ENCODE peak calls at places on chromosomes 7 and 10, in six cellular contexts. A is GM12878, S is H1, K is K562, F is SK-N-SH, D is HepG2. Y is an unnamed sample.

GRCh38 chr7:75599244-75599771 is 107.2 kb downstream of the SPDYE5 start:
- DNase-seq in A (no peak), S (no peak), K (no peak), F (peak), D (no peak), Y (no peak)

GRCh38 chr7:149839933-149840332 is 1.8 kb downstream of the ZNF862 start:
- DNase-seq in A (no peak), S (no peak), K (no peak), F (no peak), D (no peak), Y (no peak)

GRCh38 chr10:16304311-16304710 is 132.5 kb upstream of the PTER start:
- DNase-seq in A (no peak), S (no peak), K (no peak), F (no peak), D (no peak), Y (no peak)

GRCh38 chr7:144074374-144074773 is 4.8 kb downstream of the OR2A25 start:
- DNase-seq in A (no peak), S (no peak), K (no peak), F (no peak), D (no peak), Y (no peak)

GRCh38 chr10:131578472-131578970 is 267.0 kb upstream of the TCERG1L start:
- DNase-seq in A (no peak), S (no peak), K (no peak), F (no peak), D (no peak), Y (no peak)

GRCh38 chr10:34861293-34862004 is 46.4 kb upstream of the PARD3 start:
- DNase-seq in A (no peak), S (no peak), K (no peak), F (no peak), D (peak), Y (no peak)

GRCh38 chr10:3782456-3783312 is 2.3 kb downstream of the KLF6 start:
- DNase-seq in A (no peak), S (no peak), K (peak), F (peak), D (peak), Y (no peak)

GRCh38 chr7:98826400-98826799 is 43.4 kb downstream of the TMEM130 start:
- DNase-seq in A (no peak), S (no peak), K (no peak), F (no peak), D (no peak), Y (no peak)

GRCh38 chr10:132023092-132023811 is 41.5 kb upstream of the BNIP3 start:
- DNase-seq in A (no peak), S (peak), K (peak), F (peak), D (peak), Y (peak)

GRCh38 chr7:77626515-77627306 is 69.5 kb upstream of the RSBN1L start:
- DNase-seq in A (no peak), S (no peak), K (no peak), F (no peak), D (no peak), Y (no peak)

GRCh38 chr10:66822801-66823200 is 103.0 kb upstream of the LRRTM3 start:
- DNase-seq in A (no peak), S (no peak), K (no peak), F (no peak), D (no peak), Y (no peak)

GRCh38 chr10:76296885-76297775 is 865.7 kb downstream of the LRMDA start:
- DNase-seq in A (no peak), S (no peak), K (no peak), F (no peak), D (no peak), Y (no peak)

DNA sequence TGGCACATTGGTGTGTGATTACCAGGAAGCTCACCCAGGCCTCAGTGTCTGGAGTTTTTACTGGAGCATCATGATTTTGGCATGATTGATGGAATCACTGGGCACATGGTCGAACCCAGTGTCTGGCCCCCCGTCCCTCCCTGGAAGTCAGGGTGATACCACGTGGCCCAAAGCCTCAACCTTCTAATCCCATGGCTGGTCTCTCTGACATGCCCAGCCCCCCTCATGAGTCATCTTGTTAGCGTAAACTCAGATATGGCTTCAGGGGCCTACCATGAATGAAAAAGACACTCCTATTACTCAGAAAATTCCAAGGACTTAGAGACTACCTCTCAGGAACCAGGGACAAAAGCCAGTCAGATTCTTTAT is 109.3 kb downstream of the GRK5 start:
- DNase-seq in A (no peak), S (no peak), K (peak), F (no peak), D (peak), Y (peak)
- TF ChIP-seq JUND in A (no peak), S (peak), K (peak), F (peak), D (peak), Y (no peak)

DNA sequence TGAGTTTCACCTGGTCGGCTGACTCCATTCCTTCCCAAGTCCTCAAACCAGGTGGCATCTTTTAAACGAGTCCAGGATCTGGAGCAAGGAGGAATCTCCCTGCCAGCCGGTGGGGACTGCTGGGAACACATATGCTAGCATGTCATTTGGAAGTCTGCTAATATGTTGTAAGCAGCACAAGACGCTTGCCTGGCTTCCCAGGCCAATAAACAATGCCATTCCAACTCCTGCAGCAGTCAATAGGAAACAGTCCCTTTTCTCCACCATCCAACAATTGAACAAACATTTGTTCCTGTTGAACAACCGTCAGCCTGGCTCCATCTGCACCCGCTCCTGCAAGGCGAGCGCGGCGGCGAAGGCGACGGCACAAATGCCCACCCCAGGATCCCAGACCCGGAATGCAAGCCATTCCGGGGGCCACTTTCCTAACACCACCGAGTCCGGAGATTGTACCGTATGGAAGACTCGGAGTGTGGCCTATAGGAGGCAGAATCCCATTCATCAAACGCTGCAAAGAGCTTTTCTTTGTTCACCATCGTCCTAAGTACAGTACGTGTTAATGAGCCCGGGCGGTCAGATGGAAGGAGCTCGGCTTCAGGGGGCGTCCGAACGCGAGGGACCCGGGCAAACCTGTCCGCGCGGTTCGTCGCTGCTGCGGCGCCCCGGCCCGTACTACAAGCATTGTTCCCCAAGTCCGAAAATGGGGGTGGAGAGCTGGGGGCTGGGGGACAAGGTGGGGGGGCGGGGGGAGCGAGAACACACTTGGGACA is 1.6 kb downstream of the FAM53B start:
- DNase-seq in A (no peak), S (no peak), K (peak), F (peak), D (peak), Y (no peak)
- TF ChIP-seq CTCF in A (peak), S (peak), K (peak), F (peak), D (peak), Y (peak)

DNA sequence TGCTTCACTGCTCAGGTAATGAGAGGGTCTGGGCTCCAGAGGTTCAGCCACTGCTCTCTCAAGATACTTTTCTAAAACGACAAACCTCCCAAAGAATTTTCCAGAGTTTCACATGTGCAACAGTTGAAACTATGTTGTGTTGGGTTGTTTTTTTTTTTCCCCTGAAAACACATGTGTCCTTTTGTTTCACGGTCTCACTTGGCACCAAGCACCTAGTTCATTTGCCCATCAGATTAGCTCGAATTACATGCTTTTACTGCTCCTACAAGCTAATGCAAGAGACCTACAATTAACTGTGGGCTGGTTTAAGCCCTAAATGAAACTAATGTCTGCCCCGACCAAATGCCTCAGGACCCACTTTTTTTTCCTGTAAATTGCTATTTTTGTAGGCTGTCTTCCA is 313.3 kb downstream of the FGFR2 start:
- DNase-seq in A (no peak), S (no peak), K (no peak), F (peak), D (no peak), Y (no peak)
- TF ChIP-seq JUND in A (no peak), S (no peak), K (no peak), F (no peak), D (no peak), Y (no peak)

DNA sequence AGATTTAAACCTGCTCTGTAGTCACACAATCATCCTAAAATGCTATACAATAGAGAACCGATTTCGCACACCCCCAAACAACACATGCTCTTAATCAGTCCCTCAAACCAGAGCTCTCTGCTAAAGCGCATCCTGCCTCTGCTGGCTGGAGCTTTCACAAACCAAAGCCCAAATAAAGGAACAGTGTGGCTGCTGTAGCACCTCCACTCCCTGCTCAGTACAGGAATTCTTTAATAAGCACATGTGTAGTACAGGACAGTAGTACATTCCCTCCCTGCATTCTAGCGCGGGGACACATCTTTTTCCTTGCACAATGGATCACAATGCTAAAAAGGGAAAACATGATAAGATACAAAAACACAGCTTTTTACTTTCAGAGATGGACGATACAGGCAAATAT is 684.6 kb downstream of the MAGI2 start:
- DNase-seq in A (no peak), S (no peak), K (no peak), F (peak), D (no peak), Y (no peak)
- TF ChIP-seq CTCF in A (no peak), S (peak), K (no peak), F (no peak), D (no peak), Y (no peak)

GRCh38 chr7:56175086-56175760 is 59.0 kb upstream of the NUPR2 start:
- DNase-seq in A (no peak), S (no peak), K (peak), F (peak), D (no peak), Y (no peak)
- TF ChIP-seq JUND in A (no peak), S (no peak), K (no peak), F (no peak), D (no peak), Y (no peak)

DNA sequence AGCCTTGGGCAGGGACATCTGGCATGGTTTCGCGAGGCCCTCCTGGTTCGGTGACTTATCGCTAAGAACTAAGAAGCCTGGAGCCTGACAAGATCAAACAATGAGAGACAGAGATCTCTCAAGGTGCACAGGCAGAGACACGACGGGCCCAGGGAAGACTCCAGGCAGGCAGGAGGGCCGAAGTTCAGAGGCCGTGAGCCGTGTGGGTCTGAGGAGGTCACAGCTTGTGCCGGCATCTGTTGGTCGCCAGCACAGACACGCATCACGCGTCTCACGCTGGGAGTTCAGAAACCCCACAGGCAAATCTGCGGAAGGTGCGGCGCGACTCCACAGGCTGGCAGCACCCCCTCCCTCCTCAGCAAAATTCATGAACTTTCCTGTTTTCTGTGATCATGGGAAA is 314.0 kb downstream of the DNAJB6 start:
- DNase-seq in A (no peak), S (no peak), K (no peak), F (no peak), D (no peak), Y (no peak)
- TF ChIP-seq CTCF in A (no peak), S (no peak), K (no peak), F (no peak), D (no peak), Y (no peak)

GRCh38 chr10:133316732-133317131 is 8.0 kb downstream of the ZNF511 start:
- DNase-seq in A (no peak), S (no peak), K (no peak), F (no peak), D (no peak), Y (no peak)

GRCh38 chr10:133313192-133313591 is 4.5 kb downstream of the ZNF511 start:
- DNase-seq in A (no peak), S (no peak), K (no peak), F (no peak), D (no peak), Y (no peak)

GRCh38 chr10:133316266-133316665 is 7.6 kb downstream of the ZNF511 start:
- DNase-seq in A (no peak), S (no peak), K (peak), F (no peak), D (no peak), Y (no peak)

GRCh38 chr10:133315847-133316246 is 7.1 kb downstream of the ZNF511 start:
- DNase-seq in A (no peak), S (no peak), K (no peak), F (no peak), D (peak), Y (no peak)

DNA sequence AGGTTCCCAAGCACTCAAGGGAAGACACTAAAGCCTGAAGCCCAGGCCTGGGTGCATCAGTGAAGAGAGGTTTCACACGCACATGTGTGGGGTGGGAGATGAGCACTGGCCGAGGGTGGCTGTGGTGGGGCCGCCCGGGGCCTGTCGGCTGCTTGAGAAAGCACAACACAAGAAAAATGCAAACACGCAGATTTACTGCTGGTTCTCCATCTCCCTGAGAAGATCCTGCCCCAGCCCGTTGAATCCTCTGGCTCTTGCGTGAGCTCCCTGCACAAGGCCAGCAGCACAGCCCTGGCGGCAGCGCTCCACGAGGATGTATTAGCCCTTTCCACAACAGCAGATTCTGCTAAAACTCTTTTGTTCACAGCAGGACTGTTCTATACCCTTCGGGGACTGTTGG is 6.2 kb downstream of the ZNF511 start:
- DNase-seq in A (no peak), S (no peak), K (no peak), F (no peak), D (no peak), Y (no peak)
- TF ChIP-seq JUND in A (no peak), S (no peak), K (no peak), F (no peak), D (no peak), Y (no peak)

GRCh38 chr7:3722396-3722846 is 421.4 kb downstream of the SDK1 start:
- DNase-seq in A (no peak), S (peak), K (peak), F (peak), D (peak), Y (peak)
- TF ChIP-seq CTCF in A (no peak), S (peak), K (peak), F (no peak), D (peak), Y (peak)

GRCh38 chr10:62046522-62047239 is 145.2 kb downstream of the ARID5B start:
- DNase-seq in A (peak), S (no peak), K (no peak), F (no peak), D (peak), Y (no peak)
- TF ChIP-seq JUND in A (no peak), S (no peak), K (no peak), F (peak), D (no peak), Y (no peak)

GRCh38 chr7:1767524-1767923 is 97.4 kb downstream of the ELFN1 start:
- DNase-seq in A (no peak), S (no peak), K (peak), F (peak), D (peak), Y (peak)
- TF ChIP-seq CTCF in A (no peak), S (peak), K (peak), F (no peak), D (peak), Y (no peak)